ENCODE peak calls at places on chromosomes 4 and X, in six cellular contexts. V is A549, N is endothelial cell of umbilical vein, M is K562, J is HepG2, Q is GM12878. T is an unnamed sample.

GRCh38 chr4:165325732-165326512 is 1.5 kb upstream of the MSMO1 start:
- DNase-seq in V (no peak), N (peak), M (peak), J (peak), Q (no peak), T (peak)

GRCh38 chrX:16585486-16586370 is 64.2 kb upstream of the S100G start:
- DNase-seq in V (no peak), N (peak), M (no peak), J (no peak), Q (no peak), T (no peak)

GRCh38 chrX:121349263-121349662 is 301.9 kb downstream of the GLUD2 start:
- DNase-seq in V (no peak), N (no peak), M (no peak), J (no peak), Q (no peak), T (no peak)

GRCh38 chr4:171031338-171031737 is 781.9 kb upstream of the GALNTL6 start:
- DNase-seq in V (no peak), N (no peak), M (no peak), J (no peak), Q (no peak), T (no peak)

GRCh38 chr4:21226637-21227538 is 526.6 kb downstream of the PACRGL start:
- DNase-seq in V (no peak), N (peak), M (no peak), J (no peak), Q (no peak), T (no peak)

GRCh38 chrX:119105826-119106225 is 21.8 kb downstream of the KIAA1210 start:
- DNase-seq in V (no peak), N (no peak), M (no peak), J (no peak), Q (no peak), T (no peak)

GRCh38 chrX:44708470-44708869 is 135.4 kb upstream of the DUSP21 start:
- DNase-seq in V (no peak), N (no peak), M (peak), J (no peak), Q (no peak), T (peak)

GRCh38 chr4:3791910-3792542 is 25.8 kb downstream of the ADRA2C start:
- DNase-seq in V (no peak), N (peak), M (peak), J (peak), Q (no peak), T (peak)

GRCh38 chr4:53100801-53101581 is 238.9 kb downstream of the RASL11B start:
- DNase-seq in V (no peak), N (peak), M (no peak), J (no peak), Q (no peak), T (no peak)

GRCh38 chr4:147825451-147826287 is 93.8 kb downstream of the ARHGAP10 start:
- DNase-seq in V (no peak), N (peak), M (no peak), J (no peak), Q (no peak), T (no peak)

GRCh38 chrX:80879143-80879542 is 69.5 kb upstream of the BRWD3 start:
- DNase-seq in V (no peak), N (no peak), M (no peak), J (no peak), Q (no peak), T (peak)

GRCh38 chr4:138218976-138219375 is 23.2 kb downstream of the SLC7A11 start:
- DNase-seq in V (no peak), N (no peak), M (no peak), J (no peak), Q (no peak), T (no peak)

GRCh38 chr4:78343682-78344081 is 207.9 kb upstream of the ANXA3 start:
- DNase-seq in V (no peak), N (no peak), M (no peak), J (no peak), Q (no peak), T (no peak)

GRCh38 chr4:13538427-13538973 is 5.8 kb downstream of the NKX3-2 start:
- DNase-seq in V (no peak), N (no peak), M (peak), J (no peak), Q (no peak), T (no peak)

GRCh38 chrX:110442631-110443030 is 84.0 kb downstream of the RTL9 start:
- DNase-seq in V (peak), N (peak), M (peak), J (peak), Q (no peak), T (peak)

GRCh38 chrX:72475952-72476668 is 96.5 kb downstream of the HDAC8 start:
- DNase-seq in V (no peak), N (no peak), M (no peak), J (no peak), Q (no peak), T (no peak)

GRCh38 chrX:78517124-78517523 is 142.0 kb downstream of the RTL3 start:
- DNase-seq in V (no peak), N (no peak), M (no peak), J (no peak), Q (peak), T (no peak)

GRCh38 chrX:124388562-124388961 is 42.2 kb downstream of the SH2D1A start:
- DNase-seq in V (peak), N (peak), M (peak), J (peak), Q (no peak), T (peak)

GRCh38 chr4:185011408-185011807 is 6.9 kb upstream of the HELT start:
- DNase-seq in V (no peak), N (no peak), M (peak), J (peak), Q (no peak), T (peak)

GRCh38 chr4:123433573-123433972 is 37.0 kb downstream of the SPRY1 start:
- DNase-seq in V (no peak), N (no peak), M (no peak), J (no peak), Q (no peak), T (no peak)

GRCh38 chr4:73019462-73020047 is 50.0 kb downstream of the COX18 start:
- DNase-seq in V (peak), N (peak), M (peak), J (peak), Q (no peak), T (peak)

GRCh38 chrX:30530591-30530990 is 47.0 kb downstream of the TASL start:
- DNase-seq in V (no peak), N (no peak), M (no peak), J (no peak), Q (no peak), T (no peak)

GRCh38 chr4:12296366-12296765 is 867.7 kb upstream of the HS3ST1 start:
- DNase-seq in V (no peak), N (no peak), M (no peak), J (no peak), Q (no peak), T (no peak)

GRCh38 chrX:134547047-134547679 is 87.2 kb downstream of the HPRT1 start:
- DNase-seq in V (peak), N (peak), M (no peak), J (no peak), Q (no peak), T (no peak)

GRCh38 chr4:113587640-113588275 is 173.8 kb downstream of the CAMK2D start:
- DNase-seq in V (no peak), N (no peak), M (no peak), J (no peak), Q (no peak), T (no peak)

GRCh38 chr4:168304744-168305459 is 13.7 kb downstream of the DDX60 start:
- DNase-seq in V (peak), N (peak), M (no peak), J (no peak), Q (no peak), T (no peak)
- TF ChIP-seq MYC in V (no peak), N (no peak), M (no peak), J (no peak), Q (no peak), T (no peak)

DNA sequence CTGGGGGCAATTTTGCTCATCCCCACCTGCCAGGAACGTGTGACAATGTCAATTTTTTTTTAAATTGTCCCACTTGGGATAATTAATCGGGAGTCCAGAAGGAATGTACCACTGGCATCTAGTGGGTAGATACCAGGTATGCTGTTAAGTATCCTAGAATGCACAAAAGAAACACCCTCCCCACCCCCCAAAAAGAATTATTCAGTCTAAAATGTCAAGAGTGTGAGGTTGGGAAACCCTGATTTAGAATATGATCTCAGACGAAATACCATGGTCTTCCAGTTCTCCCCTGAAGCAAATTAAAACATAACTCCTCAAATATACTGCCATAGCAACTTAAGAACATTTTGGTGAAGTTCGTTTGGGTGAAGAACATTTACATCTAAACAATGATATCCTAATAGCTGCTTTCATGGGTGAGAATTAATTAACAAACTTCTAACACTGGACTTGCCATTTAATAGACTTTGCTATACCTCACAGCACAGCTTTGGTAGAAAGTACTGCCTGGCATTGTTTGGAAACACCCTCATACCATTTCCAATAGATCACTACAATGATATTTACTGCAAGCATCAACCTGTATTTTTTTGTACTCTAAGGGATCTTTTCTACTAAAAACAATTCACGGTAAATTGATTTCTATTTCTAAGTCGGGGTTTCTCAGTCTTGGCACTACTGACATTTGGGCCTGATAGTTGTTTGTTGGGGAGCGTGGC is 36.5 kb downstream of the SH3RF1 start:
- DNase-seq in V (no peak), N (no peak), M (no peak), J (no peak), Q (no peak), T (no peak)
- TF ChIP-seq CTCF in V (no peak), N (no peak), M (no peak), J (no peak), Q (no peak), T (no peak)

GRCh38 chrX:39830414-39830813 is 267.3 kb downstream of the BCOR start:
- DNase-seq in V (no peak), N (no peak), M (no peak), J (no peak), Q (no peak), T (no peak)
- TF ChIP-seq POLR2A in V (no peak), N (no peak), M (no peak), J (no peak), Q (no peak), T (no peak)

GRCh38 chrX:19752043-19752442 is 135.4 kb downstream of the SH3KBP1 start:
- DNase-seq in V (no peak), N (no peak), M (no peak), J (no peak), Q (no peak), T (no peak)
- TF ChIP-seq MYC in V (no peak), N (no peak), M (no peak), J (no peak), Q (no peak), T (no peak)

GRCh38 chr4:151798678-151799416 is 38.0 kb upstream of the GATB start:
- DNase-seq in V (no peak), N (no peak), M (no peak), J (no peak), Q (peak), T (peak)

GRCh38 chr4:151804821-151805220 is 44.0 kb upstream of the GATB start:
- DNase-seq in V (no peak), N (no peak), M (no peak), J (no peak), Q (no peak), T (no peak)

GRCh38 chr4:151799417-151800030 is 38.7 kb upstream of the GATB start:
- DNase-seq in V (no peak), N (no peak), M (no peak), J (no peak), Q (no peak), T (no peak)

GRCh38 chr4:151797853-151798252 is 37.0 kb upstream of the GATB start:
- DNase-seq in V (no peak), N (no peak), M (no peak), J (no peak), Q (no peak), T (no peak)

GRCh38 chr4:151801547-151802516 is 41.0 kb upstream of the GATB start:
- DNase-seq in V (peak), N (peak), M (peak), J (peak), Q (no peak), T (peak)
- TF ChIP-seq CTCF in V (peak), N (peak), M (peak), J (peak), Q (peak), T (peak)

GRCh38 chr4:83108101-83108861 is 6.2 kb downstream of the PLAC8 start:
- DNase-seq in V (no peak), N (no peak), M (no peak), J (no peak), Q (no peak), T (no peak)
- TF ChIP-seq POLR2A in V (no peak), N (no peak), M (no peak), J (no peak), Q (no peak), T (no peak)

GRCh38 chr4:94660614-94661013 is 97.1 kb upstream of the BMPR1B start:
- DNase-seq in V (no peak), N (no peak), M (no peak), J (no peak), Q (no peak), T (no peak)

GRCh38 chr4:94671113-94671512 is 86.6 kb upstream of the BMPR1B start:
- DNase-seq in V (no peak), N (no peak), M (no peak), J (no peak), Q (no peak), T (no peak)

GRCh38 chr4:94668724-94669123 is 89.0 kb upstream of the BMPR1B start:
- DNase-seq in V (no peak), N (no peak), M (no peak), J (no peak), Q (no peak), T (no peak)

GRCh38 chr4:94669672-94670664 is 87.8 kb upstream of the BMPR1B start:
- DNase-seq in V (peak), N (peak), M (no peak), J (no peak), Q (no peak), T (no peak)

DNA sequence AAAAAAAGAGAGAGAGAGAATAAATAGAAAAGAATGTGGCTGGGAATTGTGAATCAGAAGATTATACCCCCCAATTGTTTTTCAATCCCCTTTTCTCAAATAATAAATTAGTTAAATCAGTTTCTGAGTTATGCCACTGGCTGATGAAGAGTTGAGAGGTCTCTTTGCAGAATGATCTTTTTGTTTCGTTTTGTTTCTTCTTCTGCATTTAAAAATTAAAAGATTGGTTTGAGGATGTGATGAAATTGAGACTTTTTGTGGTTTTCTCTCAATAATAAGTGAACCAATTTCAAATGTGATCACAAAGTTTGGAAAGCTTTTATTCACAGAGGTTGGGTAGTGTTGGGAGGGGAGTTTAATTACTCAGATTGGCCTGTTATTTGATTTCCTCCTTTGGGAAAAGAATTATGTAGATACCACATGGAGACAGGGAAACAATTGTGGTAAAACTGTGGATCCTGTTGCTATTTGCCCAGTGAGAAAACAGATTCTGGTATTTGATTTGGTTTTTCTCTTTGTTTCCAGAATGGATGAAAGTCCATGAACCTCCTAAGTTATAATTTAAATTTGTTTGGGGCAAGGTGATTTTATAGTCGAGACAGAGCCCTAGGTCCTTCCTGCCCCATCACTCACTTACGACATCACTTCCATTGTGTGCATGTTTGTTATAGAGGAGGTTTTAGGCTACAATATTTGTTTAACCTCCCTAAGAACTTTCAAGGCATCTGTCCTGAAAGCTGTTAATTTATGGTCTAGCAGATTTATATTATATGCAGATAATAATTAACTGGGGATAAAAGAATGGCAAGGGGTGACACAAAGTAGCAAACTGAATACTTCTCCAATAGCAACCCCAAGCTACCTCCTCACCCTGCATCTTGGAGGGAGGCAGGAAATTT is 92.0 kb upstream of the BMPR1B start:
- DNase-seq in V (peak), N (no peak), M (no peak), J (no peak), Q (no peak), T (no peak)
- TF ChIP-seq MYC in V (no peak), N (no peak), M (no peak), J (no peak), Q (no peak), T (no peak)

DNA sequence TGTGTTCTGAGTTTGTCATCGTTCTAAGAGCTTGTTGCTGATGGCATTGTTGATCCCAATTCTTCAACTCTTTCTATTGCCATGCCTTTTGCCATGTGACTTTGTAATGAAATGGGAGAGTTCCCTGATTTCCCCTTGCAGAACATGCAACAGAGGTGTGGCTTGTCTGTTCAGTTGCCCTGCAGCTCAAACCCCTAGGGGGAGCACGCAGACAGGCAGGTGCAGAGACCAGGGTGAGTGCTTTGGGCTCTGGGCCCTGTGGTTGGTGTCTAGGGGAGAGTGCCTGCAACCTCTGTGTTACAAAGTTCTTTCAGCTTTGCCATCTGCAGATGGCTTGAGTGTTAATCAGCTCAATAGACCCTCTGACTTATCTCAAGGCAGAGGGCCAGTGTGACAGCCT is 332.7 kb downstream of the MID1IP1 start:
- DNase-seq in V (no peak), N (no peak), M (no peak), J (no peak), Q (no peak), T (peak)
- TF ChIP-seq CTCF in V (no peak), N (no peak), M (peak), J (peak), Q (peak), T (peak)

T was measured in NB4.